ENCODE peak calls at places on chromosome 15, in seven cellular contexts. K is osteoblast; B is H9; S is CD4-positive, alpha-beta T cell; R is NCI-H774; A is stimulated activated CD8-positive, alpha-beta memory T cell treated with anti-CD3 and anti-CD28 coated beads, Interleukin-7, amount 100 ng/mL, for 1 hour; U is AG20443. M is an unnamed sample.

GRCh38 chr15:85112997-85113396 is 131.3 kb downstream of the PDE8A start:
- DNase-seq in K (no peak), B (no peak), S (no peak), R (no peak), A (no peak), U (no peak), M (no peak)

GRCh38 chr15:98881526-98882517 is 125.8 kb downstream of the PGPEP1L start:
- DNase-seq in K (no peak), B (no peak), S (no peak), R (peak; percentile 11), A (no peak), U (peak; percentile 55), M (no peak)

GRCh38 chr15:100349321-100349695 is 7.5 kb upstream of the ADAMTS17 start:
- DNase-seq in K (no peak), B (no peak), S (no peak), R (no peak), A (no peak), U (no peak), M (no peak)

GRCh38 chr15:30962079-30962478 is 29.3 kb downstream of the MTMR10 start:
- DNase-seq in K (no peak), B (no peak), S (no peak), R (no peak), A (no peak), U (no peak), M (no peak)

GRCh38 chr15:67114846-67115521 is 49.6 kb downstream of the SMAD3 start:
- DNase-seq in K (no peak), B (no peak), S (no peak), R (peak; percentile 9), A (no peak), U (no peak), M (no peak)

GRCh38 chr15:55319537-55320325 is 709 bp downstream of the PIGB start:
- DNase-seq in K (peak; percentile 78), B (no peak), S (no peak), R (no peak), A (no peak), U (peak; percentile 53), M (no peak)

GRCh38 chr15:98123297-98123696 is 162.8 kb downstream of the ARRDC4 start:
- DNase-seq in K (no peak), B (no peak), S (no peak), R (no peak), A (no peak), U (peak; percentile 62), M (no peak)

GRCh38 chr15:80404057-80404718 is at the start of gene ARNT2:
- DNase-seq in K (peak; percentile 95), B (peak; percentile 51), S (no peak), R (peak; percentile 24), A (no peak), U (peak; percentile 69), M (no peak)

GRCh38 chr15:68298882-68299381 is 21.4 kb downstream of the FEM1B start:
- DNase-seq in K (peak; percentile 50), B (no peak), S (no peak), R (no peak), A (no peak), U (no peak), M (no peak)

GRCh38 chr15:81000144-81000625 is 538 bp upstream of the TLNRD1 start:
- DNase-seq in K (peak; percentile 88), B (no peak), S (no peak), R (no peak), A (no peak), U (no peak), M (no peak)

GRCh38 chr15:41487802-41488201 is 5.9 kb upstream of the ITPKA start:
- DNase-seq in K (peak; percentile 26), B (no peak), S (no peak), R (no peak), A (no peak), U (no peak), M (no peak)

GRCh38 chr15:41501191-41501917 is 7.7 kb downstream of the ITPKA start:
- DNase-seq in K (peak; percentile 95), B (no peak), S (no peak), R (no peak), A (no peak), U (peak; percentile 61), M (no peak)

GRCh38 chr15:40235201-40235890 is 3.5 kb upstream of the PAK6 start:
- DNase-seq in K (peak; percentile 62), B (no peak), S (no peak), R (no peak), A (no peak), U (no peak), M (no peak)

GRCh38 chr15:42046597-42046996 is 25.8 kb upstream of the PLA2G4E start:
- DNase-seq in K (no peak), B (no peak), S (no peak), R (peak; percentile 11), A (no peak), U (no peak), M (no peak)

GRCh38 chr15:35181538-35181937 is 96.4 kb upstream of the NANOGP8 start:
- DNase-seq in K (peak; percentile 65), B (no peak), S (no peak), R (no peak), A (no peak), U (no peak), M (no peak)

GRCh38 chr15:37109952-37110630 is 9.7 kb upstream of the MEIS2 start:
- DNase-seq in K (no peak), B (peak; percentile 67), S (no peak), R (peak; percentile 28), A (no peak), U (peak; percentile 54), M (no peak)

GRCh38 chr15:80804970-80805495 is 25.9 kb downstream of the CEMIP start:
- DNase-seq in K (no peak), B (no peak), S (no peak), R (peak; percentile 57), A (no peak), U (no peak), M (no peak)

GRCh38 chr15:76328962-76329361 is 7.6 kb upstream of the ISL2 start:
- DNase-seq in K (no peak), B (no peak), S (no peak), R (no peak), A (no peak), U (peak; percentile 20), M (no peak)

GRCh38 chr15:22869856-22870255 is 31.4 kb downstream of the NIPA2 start:
- DNase-seq in K (no peak), B (no peak), S (no peak), R (no peak), A (no peak), U (no peak), M (no peak)

GRCh38 chr15:91184441-91184840 is 84.4 kb downstream of the SV2B start:
- DNase-seq in K (no peak), B (no peak), S (no peak), R (no peak), A (no peak), U (no peak), M (no peak)

GRCh38 chr15:48541659-48542334 is 103.7 kb downstream of the FBN1 start:
- DNase-seq in K (no peak), B (no peak), S (no peak), R (no peak), A (no peak), U (peak; percentile 77), M (no peak)

GRCh38 chr15:49621327-49622210 is 721 bp downstream of the DTWD1 start:
- DNase-seq in K (peak; percentile 41), B (no peak), S (no peak), R (no peak), A (no peak), U (no peak), M (no peak)

GRCh38 chr15:86837631-86838030 is 758.0 kb downstream of the AGBL1 start:
- DNase-seq in K (peak; percentile 83), B (no peak), S (no peak), R (no peak), A (no peak), U (no peak), M (no peak)

GRCh38 chr15:66251790-66252355 is 1.7 kb downstream of the MEGF11 start:
- DNase-seq in K (peak; percentile 55), B (peak; percentile 55), S (no peak), R (no peak), A (no peak), U (no peak), M (no peak)

GRCh38 chr15:66472176-66472999 is 25.2 kb downstream of the SNAPC5 start:
- DNase-seq in K (no peak), B (no peak), S (peak; percentile 62), R (no peak), A (no peak), U (peak; percentile 58), M (peak; percentile 17)

GRCh38 chr15:41996921-41997592 is 23.8 kb downstream of the PLA2G4E start:
- DNase-seq in K (peak; percentile 48), B (no peak), S (no peak), R (no peak), A (no peak), U (no peak), M (no peak)

GRCh38 chr15:87597346-87598052 is 659.0 kb downstream of the NTRK3 start:
- DNase-seq in K (no peak), B (no peak), S (no peak), R (no peak), A (no peak), U (no peak), M (peak; percentile 27)

GRCh38 chr15:34719051-34719882 is 35.5 kb downstream of the GJD2 start:
- DNase-seq in K (no peak), B (no peak), S (no peak), R (no peak), A (no peak), U (no peak), M (no peak)

GRCh38 chr15:47870956-47871625 is 153.8 kb downstream of the SEMA6D start:
- DNase-seq in K (peak; percentile 48), B (no peak), S (no peak), R (peak; percentile 55), A (no peak), U (no peak), M (no peak)

GRCh38 chr15:74420193-74420905 is 13.4 kb downstream of the SEMA7A start:
- DNase-seq in K (peak; percentile 91), B (no peak), S (no peak), R (no peak), A (no peak), U (no peak), M (no peak)

GRCh38 chr15:57356636-57357035 is 19.7 kb upstream of the CGNL1 start:
- DNase-seq in K (no peak), B (peak; percentile 52), S (no peak), R (no peak), A (no peak), U (peak; percentile 44), M (no peak)

GRCh38 chr15:41659855-41660234 is 360 bp upstream of the MGA start:
- DNase-seq in K (no peak), B (no peak), S (no peak), R (no peak), A (no peak), U (no peak), M (no peak)

GRCh38 chr15:48642795-48643194 is 2.7 kb downstream of the FBN1 start:
- DNase-seq in K (peak; percentile 77), B (no peak), S (no peak), R (no peak), A (no peak), U (no peak), M (no peak)

GRCh38 chr15:65368300-65368617 is 9.5 kb downstream of the IGDCC3 start:
- DNase-seq in K (peak; percentile 26), B (peak; percentile 77), S (no peak), R (no peak), A (no peak), U (no peak), M (no peak)

GRCh38 chr15:51132384-51133139 is 37.9 kb upstream of the TNFAIP8L3 start:
- DNase-seq in K (peak; percentile 84), B (peak; percentile 50), S (no peak), R (no peak), A (no peak), U (peak; percentile 85), M (no peak)

GRCh38 chr15:101056366-101057334 is 137.5 kb downstream of the LRRK1 start:
- DNase-seq in K (peak; percentile 66), B (no peak), S (no peak), R (no peak), A (no peak), U (no peak), M (no peak)